ENCODE peak calls at places on chromosomes 13 and 19, in nine cellular contexts. J is GM23248; W is pancreas; P is stomach; C is neuronal stem cell; H is fibroblast of lung; Y is CD8-positive, alpha-beta T cell; N is adrenal gland; K is CD4-positive, CD25-positive, alpha-beta regulatory T cell. G is an unnamed sample.
A peak's percentile ranks its signal among the peaks of the same experiment; 100 is the strongest.

GRCh38 chr13:34750078-34750703 is 191.9 kb upstream of the NBEA start:
- DNase-seq in N (no peak), W (peak; percentile 13), C (peak; percentile 20), P (no peak), K (no peak), Y (no peak), H (no peak), J (peak; percentile 12), G (peak; percentile 38)

GRCh38 chr19:1009976-1010538 is 9.8 kb downstream of the GRIN3B start:
- DNase-seq in H (no peak), P (no peak), N (no peak), J (no peak), C (no peak), W (no peak), K (no peak), Y (no peak), G (no peak)

GRCh38 chr13:98853791-98854191 is 101.3 kb upstream of the SLC15A1 start:
- DNase-seq in H (peak; percentile 38), J (peak; percentile 89), W (no peak), C (no peak), P (peak; percentile 31), Y (no peak), K (no peak), N (no peak), G (no peak)

GRCh38 chr19:10517361-10517759 is at the start of gene S1PR5:
- DNase-seq in J (peak; percentile 54), P (no peak), K (no peak), H (no peak), W (peak; percentile 52), N (no peak), C (no peak), Y (peak; percentile 32), G (no peak)

GRCh38 chr13:40271931-40272775 is 394.3 kb downstream of the FOXO1 start:
- DNase-seq in C (no peak), Y (peak; percentile 22), J (peak; percentile 82), W (peak; percentile 52), N (peak; percentile 59), P (peak; percentile 49), K (no peak), H (peak; percentile 74), G (no peak)

GRCh38 chr19:45601524-45602522 is at the start of gene GPR4:
- DNase-seq in C (no peak), Y (no peak), H (no peak), N (peak; percentile 37), K (no peak), P (no peak), J (peak; percentile 42), W (no peak), G (peak; percentile 65)

GRCh38 chr13:33058816-33059215 is 42.6 kb downstream of the KL start:
- DNase-seq in J (no peak), K (no peak), C (no peak), Y (no peak), H (no peak), P (no peak), W (no peak), N (no peak), G (no peak)

GRCh38 chr13:112885782-112886268 is 83.2 kb upstream of the MCF2L start:
- DNase-seq in H (peak; percentile 87), W (peak; percentile 92), C (peak; percentile 74), Y (no peak), J (peak; percentile 93), K (no peak), P (peak; percentile 92), N (peak; percentile 94), G (no peak)

GRCh38 chr19:32396046-32396652 is 9.4 kb upstream of the DPY19L3 start:
- DNase-seq in W (peak; percentile 52), C (no peak), P (no peak), J (no peak), Y (no peak), N (no peak), K (no peak), H (no peak), G (no peak)

GRCh38 chr19:2546128-2547032 is 70.5 kb downstream of the GADD45B start:
- DNase-seq in P (peak; percentile 64), H (peak; percentile 38), N (peak; percentile 97), Y (no peak), J (no peak), C (peak; percentile 67), K (no peak), W (no peak), G (peak; percentile 67)

GRCh38 chr19:11164879-11165406 is 9.4 kb upstream of the SPC24 start:
- DNase-seq in K (no peak), C (no peak), H (peak; percentile 93), W (peak; percentile 36), N (no peak), Y (no peak), J (peak; percentile 94), P (peak; percentile 65), G (no peak)

GRCh38 chr19:35341006-35341405 is 6.7 kb upstream of the FFAR1 start:
- DNase-seq in W (no peak), J (no peak), H (no peak), N (no peak), Y (no peak), K (no peak), P (no peak), C (no peak), G (no peak)

GRCh38 chr13:36370108-36370429 is 23.9 kb upstream of the SPART start:
- DNase-seq in K (no peak), W (no peak), N (no peak), P (no peak), Y (no peak), J (no peak), C (no peak), H (no peak), G (no peak)

GRCh38 chr19:46967578-46968018 is 52.0 kb upstream of the NPAS1 start:
- DNase-seq in C (no peak), P (peak; percentile 75), N (peak; percentile 64), J (peak; percentile 57), K (peak; percentile 25), H (no peak), W (no peak), Y (peak; percentile 60), G (no peak)

GRCh38 chr13:49681837-49682236 is 9.4 kb downstream of the EBPL start:
- DNase-seq in C (no peak), W (no peak), N (no peak), K (no peak), J (peak; percentile 39), P (no peak), Y (no peak), H (peak; percentile 15), G (peak; percentile 60)

GRCh38 chr19:28881616-28882015 is 331.3 kb downstream of the UQCRFS1 start:
- DNase-seq in P (no peak), H (no peak), J (no peak), W (no peak), C (no peak), K (no peak), N (no peak), Y (no peak), G (no peak)

GRCh38 chr13:44726777-44727176 is 150.6 kb upstream of the TSC22D1 start:
- DNase-seq in N (no peak), C (no peak), H (no peak), P (no peak), J (no peak), Y (no peak), K (no peak), W (no peak), G (no peak)

GRCh38 chr13:110989331-110989730 is 74.5 kb upstream of the ANKRD10 start:
- DNase-seq in J (peak; percentile 30), W (no peak), H (peak; percentile 85), N (no peak), K (no peak), P (no peak), Y (no peak), C (no peak), G (no peak)

GRCh38 chr19:56639217-56639616 is 3.7 kb upstream of the SMIM17 start:
- DNase-seq in H (peak; percentile 6), C (peak; percentile 53), P (no peak), K (no peak), J (peak; percentile 24), W (no peak), N (no peak), Y (no peak), G (peak; percentile 12)

GRCh38 chr19:13920940-13921744 is 15.1 kb downstream of the CC2D1A start:
- DNase-seq in W (no peak), P (no peak), K (peak; percentile 21), C (no peak), H (peak; percentile 48), J (peak; percentile 73), Y (peak; percentile 39), N (peak; percentile 30), G (peak; percentile 50)

GRCh38 chr19:32909257-32909656 is 39.7 kb upstream of the SLC7A9 start:
- DNase-seq in K (no peak), Y (no peak), W (no peak), C (no peak), N (no peak), P (no peak), H (no peak), J (no peak), G (no peak)

GRCh38 chr19:43562698-43563241 is 12.6 kb downstream of the XRCC1 start:
- DNase-seq in C (no peak), N (peak; percentile 90), Y (peak; percentile 88), K (peak; percentile 83), W (no peak), J (peak; percentile 88), H (peak; percentile 42), P (peak; percentile 65), G (no peak)
- H3K4me3 ChIP-seq in C (peak overlapping the region; percentile 51), N (no peak overlapping the region), Y (peak overlapping the region; percentile 30), K (peak overlapping the region; percentile 76), W (no peak overlapping the region), J (no peak overlapping the region), H (no peak overlapping the region), P (no peak overlapping the region), G (no peak overlapping the region)

GRCh38 chr19:4984448-4984990 is 15.6 kb downstream of the KDM4B start:
- DNase-seq in N (no peak), J (no peak), W (no peak), Y (no peak), H (no peak), K (no peak), P (no peak), C (no peak), G (no peak)
- H3K4me1 ChIP-seq in N (peaks cover 38% of the 10 kb centered on the region), J (peaks cover 26% of the 10 kb centered on the region), W (no peaks in the 10 kb centered on the region), Y (peaks cover 5% of the 10 kb centered on the region), H (peaks cover 16% of the 10 kb centered on the region), K (peaks cover 3% of the 10 kb centered on the region), P (peaks cover 10% of the 10 kb centered on the region), C (peaks cover 18% of the 10 kb centered on the region), G (no peaks in the 10 kb centered on the region)

GRCh38 chr19:38619361-38620174 is 580 bp downstream of the EIF3K start:
- DNase-seq in K (no peak), N (no peak), W (no peak), P (no peak), J (peak; percentile 36), C (no peak), Y (no peak), H (no peak), G (no peak)
- H3K36me3 ChIP-seq in K (peaks cover 38% of the 10 kb centered on the region), N (peaks cover 41% of the 10 kb centered on the region), W (peaks cover 9% of the 10 kb centered on the region), P (peaks cover 45% of the 10 kb centered on the region), J (peaks cover 15% of the 10 kb centered on the region), C (peaks cover 23% of the 10 kb centered on the region), Y (peaks cover 25% of the 10 kb centered on the region), H (peaks cover 15% of the 10 kb centered on the region), G (peaks cover 38% of the 10 kb centered on the region)

DNA sequence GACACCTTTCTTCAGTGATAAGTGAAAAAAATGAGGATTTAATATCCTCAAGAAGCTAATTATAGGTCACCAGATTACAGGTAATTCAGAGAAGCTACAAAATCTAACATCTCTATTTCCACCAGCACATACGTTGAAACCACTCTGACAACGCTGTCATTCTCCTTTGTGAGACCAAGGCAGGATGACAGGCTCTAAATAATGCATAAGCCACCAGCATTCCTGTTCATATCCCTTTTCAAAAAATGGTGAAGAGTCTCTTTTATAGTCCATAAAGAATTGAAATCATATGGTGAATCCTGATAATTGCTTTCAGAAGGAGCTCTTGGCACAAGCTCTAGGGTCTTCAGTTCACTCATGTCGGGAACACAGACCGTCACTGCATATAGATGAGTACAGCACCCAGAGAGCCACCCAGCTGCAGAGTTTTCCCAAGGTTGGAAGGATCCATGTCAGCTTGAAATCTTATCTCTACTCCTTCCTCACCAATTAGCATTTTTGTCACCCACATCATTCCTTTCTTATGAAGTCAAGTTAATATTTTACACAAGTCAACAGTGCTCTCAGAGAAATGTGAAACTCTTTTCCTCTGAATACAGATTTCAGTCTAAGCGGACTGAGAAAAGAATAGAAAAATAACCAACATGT is 431.4 kb downstream of the TBC1D4 start:
- DNase-seq in P (no peak), J (peak; percentile 25), Y (no peak), N (no peak), W (no peak), K (no peak), C (no peak), H (peak; percentile 8), G (no peak)
- H3K4me3 ChIP-seq in P (no peak overlapping the region), J (peak overlapping the region; percentile 39), Y (no peak overlapping the region), N (no peak overlapping the region), W (no peak overlapping the region), K (no peak overlapping the region), C (no peak overlapping the region), H (no peak overlapping the region), G (no peak overlapping the region)